ENCODE peak calls at places on chromosomes 3 and 15, in four cellular contexts. Z is HepG2, T is spleen, M is SK-N-SH. K is an unnamed sample.
A peak's percentile ranks its signal among the peaks of the same experiment; 100 is the strongest.

GRCh38 chr3:31275038-31275562 is 257.6 kb upstream of the STT3B start:
- DNase-seq in T (no peak), M (no peak), Z (peak; percentile 81), K (no peak)

GRCh38 chr3:128874481-128875180 is 4.8 kb upstream of the ACAD9 start:
- DNase-seq in M (no peak), T (peak; percentile 11), Z (no peak), K (no peak)

GRCh38 chr15:95760508-95760907 is 570.0 kb upstream of the NR2F2 start:
- DNase-seq in Z (peak; percentile 30), T (peak; percentile 74), M (no peak), K (no peak)

GRCh38 chr3:18438586-18438985 is 13.4 kb upstream of the SATB1 start:
- DNase-seq in Z (no peak), M (no peak), T (peak; percentile 78), K (no peak)

GRCh38 chr15:56598991-56599390 is 134.1 kb upstream of the MNS1 start:
- DNase-seq in M (no peak), Z (no peak), T (no peak), K (no peak)

GRCh38 chr3:137792633-137793271 is 28.6 kb downstream of the SOX14 start:
- DNase-seq in T (no peak), Z (peak; percentile 17), M (peak; percentile 38), K (no peak)

GRCh38 chr15:55434989-55435825 is 26.9 kb downstream of the PIERCE2 start:
- DNase-seq in M (peak; percentile 68), T (no peak), Z (peak; percentile 54), K (no peak)

GRCh38 chr3:23540600-23540999 is 265.2 kb upstream of the UBE2E1 start:
- DNase-seq in T (no peak), M (no peak), Z (peak; percentile 4), K (no peak)

GRCh38 chr15:72751751-72752455 is 31.7 kb downstream of the ADPGK start:
- DNase-seq in T (no peak), M (no peak), Z (no peak), K (no peak)

GRCh38 chr15:71804695-71805470 is 5.5 kb upstream of the NR2E3 start:
- DNase-seq in M (peak; percentile 22), Z (no peak), T (no peak), K (no peak)

GRCh38 chr3:187822402-187822801 is 77.1 kb upstream of the BCL6 start:
- DNase-seq in M (no peak), T (no peak), Z (no peak), K (no peak)

GRCh38 chr3:74592359-74592758 is 22.1 kb downstream of the CNTN3 start:
- DNase-seq in T (no peak), Z (no peak), M (no peak), K (no peak)

GRCh38 chr3:22960326-22960984 is 242.7 kb upstream of the UBE2E2 start:
- DNase-seq in T (no peak), M (peak; percentile 34), Z (peak; percentile 12), K (peak; percentile 57)

GRCh38 chr3:65927576-65927975 is 111.1 kb downstream of the MAGI1 start:
- DNase-seq in T (no peak), M (no peak), Z (peak; percentile 46), K (no peak)

GRCh38 chr15:25456196-25456595 is 17.4 kb upstream of the UBE3A start:
- DNase-seq in T (no peak), M (no peak), Z (no peak), K (no peak)

GRCh38 chr3:182244222-182244971 is 532.7 kb downstream of the SOX2 start:
- DNase-seq in M (no peak), Z (peak; percentile 87), T (no peak), K (no peak)

GRCh38 chr15:69090197-69090948 is 70.1 kb upstream of the GLCE start:
- DNase-seq in T (no peak), M (peak; percentile 30), Z (no peak), K (no peak)

GRCh38 chr3:173354124-173354523 is 43.4 kb upstream of the NLGN1 start:
- DNase-seq in Z (no peak), M (no peak), T (no peak), K (no peak)

GRCh38 chr3:99315896-99316295 is 322.5 kb upstream of the COL8A1 start:
- DNase-seq in T (no peak), M (no peak), Z (no peak), K (no peak)

GRCh38 chr15:66701422-66702034 is 508 bp upstream of the SMAD6 start:
- DNase-seq in T (peak; percentile 89), M (peak; percentile 77), Z (peak; percentile 42), K (peak; percentile 30)

GRCh38 chr3:153069598-153069997 is 92.4 kb upstream of the RAP2B start:
- DNase-seq in M (no peak), T (no peak), Z (no peak), K (no peak)

GRCh38 chr3:46853441-46854410 is 9.5 kb downstream of the MYL3 start:
- DNase-seq in T (peak; percentile 65), M (no peak), Z (no peak), K (no peak)

GRCh38 chr3:65107174-65107573 is 419.4 kb upstream of the ADAMTS9 start:
- DNase-seq in Z (no peak), M (no peak), T (no peak), K (no peak)

GRCh38 chr15:66105286-66105984 is 148.1 kb downstream of the MEGF11 start:
- DNase-seq in M (no peak), T (no peak), Z (no peak), K (no peak)

GRCh38 chr3:38543602-38544001 is 47.5 kb downstream of the EXOG start:
- DNase-seq in Z (no peak), M (no peak), T (peak; percentile 64), K (no peak)

GRCh38 chr3:8436667-8437287 is 64.8 kb upstream of the LMCD1 start:
- DNase-seq in M (no peak), Z (no peak), T (no peak), K (no peak)

GRCh38 chr15:31300981-31301686 is 25.5 kb upstream of the KLF13 start:
- DNase-seq in M (peak; percentile 93), T (no peak), Z (no peak), K (peak; percentile 3)

GRCh38 chr3:39165518-39165917 is 12.1 kb upstream of the CSRNP1 start:
- DNase-seq in T (no peak), Z (no peak), M (no peak), K (no peak)

GRCh38 chr3:122019493-122019892 is 2.6 kb downstream of the ILDR1 start:
- DNase-seq in M (no peak), T (no peak), Z (no peak), K (no peak)

GRCh38 chr3:114108137-114108536 is 51.6 kb downstream of the QTRT2 start:
- DNase-seq in T (no peak), Z (no peak), M (no peak), K (no peak)

GRCh38 chr15:68580026-68580882 is 1.5 kb downstream of the CORO2B start:
- DNase-seq in T (peak; percentile 71), Z (no peak), M (no peak), K (no peak)

GRCh38 chr3:51942603-51943450 is 664 bp downstream of the PARP3 start:
- DNase-seq in T (peak; percentile 89), M (peak; percentile 54), Z (peak; percentile 67), K (peak; percentile 31)

GRCh38 chr3:152508705-152509104 is 240.0 kb downstream of the MBNL1 start:
- DNase-seq in Z (peak; percentile 7), M (no peak), T (no peak), K (no peak)

GRCh38 chr3:197878427-197878826 is 71.6 kb upstream of the RPL35A start:
- DNase-seq in T (no peak), Z (no peak), M (no peak), K (no peak)

GRCh38 chr15:77634266-77634962 is 1.7 kb upstream of the LINGO1 start:
- DNase-seq in T (peak; percentile 86), M (peak; percentile 82), Z (peak; percentile 46), K (peak; percentile 48)

GRCh38 chr3:187989458-187990153 is 164.4 kb upstream of the LPP start:
- DNase-seq in Z (no peak), T (no peak), M (no peak), K (no peak)

GRCh38 chr15:66740802-66741201 is 38.8 kb downstream of the SMAD6 start:
- DNase-seq in M (no peak), T (no peak), Z (no peak), K (peak; percentile 48)

DNA sequence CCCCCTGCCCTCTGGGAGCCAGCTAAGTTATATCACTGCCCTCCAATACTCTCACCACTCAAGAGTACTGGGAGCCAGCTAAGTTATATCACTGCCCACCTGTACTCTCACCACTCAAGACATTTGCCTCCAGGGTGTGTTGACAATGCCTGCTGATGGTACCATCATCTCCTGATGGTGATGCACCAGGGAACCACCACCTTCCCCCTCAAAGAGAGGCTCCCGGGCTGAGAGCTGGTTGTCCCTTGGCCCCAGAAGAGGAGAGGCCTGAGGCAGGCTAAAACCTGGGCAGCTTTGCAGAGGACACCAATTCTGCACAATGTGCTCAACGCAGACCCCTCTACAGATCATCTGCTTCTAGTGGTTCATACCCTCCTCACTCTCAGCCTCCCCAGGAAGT is 7.5 kb upstream of the HAPLN3 start:
- DNase-seq in M (no peak), Z (no peak), T (peak; percentile 47), K (no peak)
- H3K27ac ChIP-seq in M (no peak overlapping the region), Z (no peak overlapping the region), T (no peak overlapping the region), K (no peak overlapping the region)

DNA sequence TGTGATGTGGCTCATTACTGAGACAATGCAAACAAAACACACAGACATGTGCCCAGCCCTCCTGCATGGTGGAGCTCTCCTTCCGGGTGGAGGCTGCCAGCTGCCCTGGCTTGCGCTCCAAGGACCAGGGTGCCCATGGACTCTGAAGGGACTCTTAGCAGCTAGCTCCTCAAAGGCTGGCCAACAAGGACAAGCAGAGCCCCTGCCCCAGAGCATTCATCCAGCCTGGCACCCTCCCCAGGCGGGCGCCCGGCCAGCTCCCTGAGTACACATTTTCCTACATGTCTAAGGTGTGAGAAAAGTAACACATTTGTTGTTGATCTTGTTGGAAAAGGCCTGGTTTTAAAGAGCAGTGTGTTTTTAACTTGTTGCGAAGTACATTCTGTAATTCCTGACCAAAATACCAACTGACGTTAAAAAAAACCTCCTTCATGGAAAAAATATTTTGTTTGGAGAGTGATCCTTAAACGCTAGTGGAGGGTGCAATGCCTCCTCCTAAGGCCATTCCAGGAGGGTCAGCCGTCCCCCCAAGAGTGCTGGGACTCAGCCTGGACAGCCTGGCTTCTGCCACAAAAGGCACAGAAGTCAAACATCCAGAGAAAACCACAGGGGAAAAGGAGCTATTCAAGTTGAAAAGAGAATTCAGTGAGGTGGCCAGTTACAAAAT is 86.9 kb downstream of the KLF15 start:
- DNase-seq in M (no peak), Z (no peak), T (no peak), K (peak; percentile 82)
- TF ChIP-seq POLR2AphosphoS5 in M (no peak), Z (no peak), T (no peak), K (peak; percentile 90)

GRCh38 chr15:74958320-74958907 is 1.8 kb upstream of the RPP25 start:
- DNase-seq in Z (peak; percentile 68), T (peak; percentile 80), M (peak; percentile 62), K (peak; percentile 25)
- H3K4me1 ChIP-seq in Z (peaks cover 18% of the 10 kb centered on the region), T (peaks cover 67% of the 10 kb centered on the region), M (peaks cover 48% of the 10 kb centered on the region), K (peaks cover 9% of the 10 kb centered on the region)

GRCh38 chr3:108548886-108549285 is 38.5 kb upstream of the MYH15 start:
- DNase-seq in Z (no peak), T (no peak), M (no peak), K (no peak)

GRCh38 chr3:108546692-108547091 is 36.3 kb upstream of the MYH15 start:
- DNase-seq in Z (no peak), M (no peak), T (no peak), K (no peak)

GRCh38 chr3:108548304-108548703 is 37.9 kb upstream of the MYH15 start:
- DNase-seq in T (no peak), Z (no peak), M (no peak), K (no peak)

GRCh38 chr3:108546249-108546648 is 35.9 kb upstream of the MYH15 start:
- DNase-seq in T (no peak), M (no peak), Z (no peak), K (no peak)
- H3K27ac ChIP-seq in T (peak overlapping the region; percentile 22), M (peak overlapping the region; percentile 0), Z (no peak overlapping the region), K (no peak overlapping the region)